ENCODE peak calls at places on chromosomes 11 and 22, in eight cellular contexts. D is neural progenitor cell, X is GM06990, Y is BE2C, U is cardiac muscle cell, B is right lobe of liver, L is kidney epithelial cell, E is thyroid gland. K is an unnamed sample. For H3K36me3, the result is how much of the 10 kb centered on the place peaks cover.

GRCh38 chr11:2790581-2790925 is 90.8 kb upstream of the KCNQ1OT1 start:
- DNase-seq in E (peak), B (peak), U (no peak), L (no peak), D (no peak), X (no peak), Y (no peak), K (peak)

GRCh38 chr11:127074151-127074761 is 73.7 kb upstream of the KIRREL3 start:
- DNase-seq in E (no peak), L (peak), U (peak), B (peak), X (peak), D (peak), Y (peak), K (peak)

GRCh38 chr22:32528316-32528715 is 53.7 kb downstream of the FBXO7 start:
- DNase-seq in D (no peak), X (no peak), Y (no peak), L (no peak), E (no peak), U (no peak), B (no peak), K (no peak)

GRCh38 chr11:202490-202889 is 4.7 kb downstream of the BET1L start:
- DNase-seq in U (no peak), Y (no peak), B (no peak), E (no peak), D (no peak), L (no peak), X (no peak), K (no peak)

GRCh38 chr11:3220101-3220500 is 1.5 kb upstream of the MRGPRG start:
- DNase-seq in L (no peak), D (no peak), E (no peak), B (no peak), U (no peak), X (no peak), Y (no peak), K (peak)

GRCh38 chr11:70243912-70244652 is 26.4 kb upstream of the PPFIA1 start:
- DNase-seq in D (no peak), L (no peak), E (no peak), X (no peak), U (no peak), B (no peak), Y (no peak), K (no peak)

GRCh38 chr11:86162257-86162656 is 82.3 kb upstream of the EED start:
- DNase-seq in L (no peak), X (no peak), B (peak), E (peak), U (no peak), Y (peak), D (no peak), K (no peak)

GRCh38 chr11:68043349-68044144 is 4.7 kb downstream of the TCIRG1 start:
- DNase-seq in E (no peak), Y (peak), U (no peak), D (no peak), L (no peak), B (peak), X (no peak), K (peak)

GRCh38 chr22:32713737-32714457 is 87.6 kb upstream of the TIMP3 start:
- DNase-seq in D (no peak), Y (no peak), X (no peak), L (no peak), E (no peak), B (no peak), U (no peak), K (no peak)

GRCh38 chr11:46278387-46279173 is 1.1 kb downstream of the CREB3L1 start:
- DNase-seq in E (peak), U (peak), L (no peak), Y (no peak), B (no peak), X (no peak), D (peak), K (peak)

GRCh38 chr11:78801161-78801884 is 226.7 kb upstream of the NARS2 start:
- DNase-seq in L (peak), B (no peak), Y (peak), D (no peak), X (no peak), E (peak), U (no peak), K (no peak)

GRCh38 chr11:100785148-100785983 is 98.3 kb downstream of the ARHGAP42 start:
- DNase-seq in L (no peak), Y (no peak), E (no peak), D (peak), B (no peak), U (peak), X (no peak), K (peak)

GRCh38 chr11:71946144-71946571 is 17.3 kb downstream of the RNF121 start:
- DNase-seq in E (no peak), X (no peak), L (peak), B (no peak), D (no peak), Y (peak), U (no peak), K (no peak)

GRCh38 chr11:1460396-1460795 is 26.2 kb downstream of the MOB2 start:
- DNase-seq in B (no peak), D (no peak), L (no peak), X (no peak), Y (no peak), E (peak), U (no peak), K (peak)

GRCh38 chr11:15941206-15941770 is 415.1 kb downstream of the SOX6 start:
- DNase-seq in Y (no peak), L (no peak), E (peak), U (peak), B (peak), X (peak), D (peak), K (peak)

GRCh38 chr11:43419460-43419859 is 60.7 kb downstream of the TTC17 start:
- DNase-seq in E (peak), D (peak), Y (peak), U (peak), X (peak), L (no peak), B (no peak), K (no peak)

GRCh38 chr11:72643547-72643946 is 30.7 kb downstream of the PDE2A start:
- DNase-seq in L (peak), E (no peak), D (no peak), Y (no peak), U (no peak), X (no peak), B (no peak), K (no peak)

GRCh38 chr11:62552931-62553838 is 6.6 kb upstream of the AHNAK start:
- DNase-seq in U (peak), Y (no peak), E (peak), D (peak), L (peak), X (no peak), B (peak), K (peak)

GRCh38 chr22:42949159-42949558 is 65.8 kb downstream of the PACSIN2 start:
- DNase-seq in U (no peak), Y (no peak), D (no peak), L (no peak), B (no peak), E (no peak), X (no peak), K (peak)
- H3K4me3 ChIP-seq in U (no peak), Y (no peak), D (no peak), L (no peak), B (no peak), E (no peak), X (no peak), K (no peak)

DNA sequence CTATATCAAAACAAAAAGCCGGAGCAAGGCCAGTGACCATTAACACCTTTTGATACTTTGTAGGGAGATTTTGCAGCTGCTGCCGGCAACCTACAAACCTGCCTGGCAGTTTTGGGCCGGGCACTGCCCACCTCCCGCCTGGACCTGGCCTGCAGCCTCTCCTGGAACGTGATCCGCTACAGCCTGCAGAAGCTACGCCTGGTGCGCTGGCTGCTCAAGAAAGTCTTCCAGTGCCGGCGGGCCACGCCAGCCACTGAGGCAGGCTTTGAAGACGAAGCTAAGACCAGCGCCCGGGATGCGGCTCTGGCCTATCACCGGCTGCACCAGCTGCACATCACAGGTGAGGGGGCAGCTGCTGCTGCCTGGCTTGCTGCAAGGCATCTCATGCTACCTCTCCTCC is 34.2 kb downstream of the SHISA8 start:
- DNase-seq in L (no peak), X (no peak), B (no peak), Y (no peak), E (no peak), D (no peak), U (no peak), K (no peak)
- H3K36me3 ChIP-seq in L (under half), X (half or more), B (half or more), Y (half or more), E (half or more), D (under half), U (half or more), K (half or more)

GRCh38 chr11:75492181-75492820 is 33.4 kb downstream of the GDPD5 start:
- DNase-seq in Y (no peak), X (peak), E (no peak), B (no peak), D (no peak), L (no peak), U (no peak), K (no peak)
- H3K4me3 ChIP-seq in Y (no peak), X (peak), E (no peak), B (no peak), D (no peak), L (no peak), U (no peak), K (no peak)

GRCh38 chr22:27867958-27868737 is 50.9 kb downstream of the PITPNB start:
- DNase-seq in Y (no peak), U (no peak), L (no peak), E (no peak), X (no peak), B (no peak), D (no peak), K (no peak)
- H3K36me3 ChIP-seq in Y (half or more), U (under half), L (under half), E (under half), X (under half), B (under half), D (under half), K (under half)

DNA sequence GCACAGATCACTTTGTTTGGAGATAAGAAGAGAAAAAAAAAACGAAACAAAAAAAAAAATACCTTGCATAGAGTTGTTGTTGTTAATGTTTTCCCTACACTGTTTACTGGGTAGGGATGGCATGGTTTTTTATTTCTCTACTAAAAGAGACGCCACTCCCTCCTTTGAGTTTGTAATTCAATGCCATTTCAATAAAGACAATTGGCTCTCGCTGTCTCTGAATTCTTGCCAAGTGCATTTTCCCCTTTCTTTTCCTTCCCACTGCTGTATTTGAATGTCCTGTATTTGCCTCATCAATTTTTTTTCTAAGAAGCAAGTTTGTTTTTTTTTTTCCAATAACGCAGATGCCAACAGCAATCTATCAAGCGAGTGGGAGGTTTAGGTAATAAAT is 213.8 kb upstream of the UBASH3B start:
- DNase-seq in Y (no peak), D (no peak), U (no peak), L (no peak), X (no peak), B (no peak), E (no peak), K (no peak)
- H3K4me3 ChIP-seq in Y (no peak), D (peak), U (no peak), L (no peak), X (no peak), B (peak), E (peak), K (peak)